ENCODE peak calls at places on chromosome 17, in five cellular contexts. X, O, L, F and M are unnamed samples.

GRCh38 chr17:32584792-32585191 is 98.0 kb downstream of the CDK5R1 start:
- DNase-seq in X (no peak), O (no peak), L (no peak), F (no peak), M (no peak)

GRCh38 chr17:10843806-10844205 is 5.9 kb upstream of the PIRT start:
- DNase-seq in O (no peak), X (no peak), F (no peak), L (peak), M (no peak)

GRCh38 chr17:47423406-47424295 is 99.9 kb downstream of the EFCAB13 start:
- DNase-seq in X (no peak), L (no peak), O (peak), F (no peak), M (no peak)

GRCh38 chr17:29929006-29929543 is 953 bp downstream of the SSH2 start:
- DNase-seq in X (peak), O (no peak), F (no peak), L (peak), M (no peak)

GRCh38 chr17:3838206-3838605 is 7.8 kb downstream of the NCBP3 start:
- DNase-seq in F (no peak), X (no peak), L (no peak), O (no peak), M (no peak)

GRCh38 chr17:47966079-47966519 is 4.8 kb upstream of the CDK5RAP3 start:
- DNase-seq in F (no peak), L (no peak), X (no peak), O (no peak), M (no peak)

GRCh38 chr17:44063704-44064639 is 2.5 kb downstream of the LSM12 start:
- DNase-seq in O (no peak), L (no peak), F (no peak), X (no peak), M (no peak)

GRCh38 chr17:76997981-76998531 is 129.9 kb downstream of the MGAT5B start:
- DNase-seq in X (no peak), F (peak), O (no peak), L (no peak), M (no peak)

GRCh38 chr17:78360371-78361226 is 722 bp upstream of the SOCS3 start:
- DNase-seq in L (peak), F (peak), X (peak), O (peak), M (peak)

GRCh38 chr17:32258383-32259121 is 7.1 kb upstream of the RHBDL3 start:
- DNase-seq in F (no peak), L (no peak), O (no peak), X (no peak), M (no peak)

GRCh38 chr17:27489045-27489715 is 32.9 kb downstream of the KSR1 start:
- DNase-seq in O (peak), X (peak), F (no peak), L (no peak), M (no peak)

GRCh38 chr17:80123791-80124190 is 22.4 kb downstream of the GAA start:
- DNase-seq in X (peak), L (no peak), O (no peak), F (no peak), M (no peak)

GRCh38 chr17:78294776-78295175 is 63.3 kb downstream of the TMEM235 start:
- DNase-seq in F (no peak), X (no peak), O (no peak), L (peak), M (no peak)

GRCh38 chr17:69030145-69030544 is 30.6 kb downstream of the ABCA9 start:
- DNase-seq in F (no peak), X (no peak), L (peak), O (no peak), M (no peak)

GRCh38 chr17:80212962-80213650 is 7.0 kb downstream of the SGSH start:
- DNase-seq in O (peak), L (no peak), F (no peak), X (no peak), M (no peak)

GRCh38 chr17:48643697-48644012 is 17.5 kb upstream of the HOXB9 start:
- DNase-seq in L (no peak), F (no peak), X (no peak), O (no peak), M (no peak)

GRCh38 chr17:8421571-8421970 is 14.1 kb upstream of the NDEL1 start:
- DNase-seq in O (no peak), X (no peak), L (no peak), F (no peak), M (no peak)

GRCh38 chr17:41917957-41918391 is 777 bp downstream of the ACLY start:
- DNase-seq in X (peak), O (peak), L (peak), F (peak), M (no peak)

GRCh38 chr17:59361916-59362810 is 30.7 kb downstream of the YPEL2 start:
- DNase-seq in F (peak), X (no peak), L (peak), O (no peak), M (peak)

GRCh38 chr17:51731941-51732722 is 426.4 kb downstream of the CA10 start:
- DNase-seq in F (no peak), O (no peak), X (no peak), L (no peak), M (no peak)

GRCh38 chr17:73645050-73645871 is 1.0 kb upstream of the SDK2 start:
- DNase-seq in X (no peak), F (peak), L (no peak), O (peak), M (no peak)

GRCh38 chr17:69236464-69236863 is 7.8 kb upstream of the ABCA10 start:
- DNase-seq in L (no peak), X (no peak), O (no peak), F (no peak), M (no peak)

GRCh38 chr17:70608193-70608592 is 438.9 kb downstream of the KCNJ2 start:
- DNase-seq in L (no peak), F (no peak), X (no peak), O (no peak), M (no peak)

GRCh38 chr17:16419929-16420271 is 4.5 kb downstream of the TRPV2 start:
- DNase-seq in F (peak), L (peak), O (no peak), X (no peak), M (peak)

GRCh38 chr17:27544350-27545131 is 86.4 kb upstream of the LGALS9 start:
- DNase-seq in X (no peak), L (no peak), O (no peak), F (no peak), M (no peak)

GRCh38 chr17:61362396-61362795 is 37.2 kb upstream of the TBX2 start:
- DNase-seq in O (no peak), F (no peak), L (no peak), X (no peak), M (no peak)

GRCh38 chr17:40107266-40107980 is 7.0 kb upstream of the NR1D1 start:
- DNase-seq in L (no peak), O (no peak), X (peak), F (no peak), M (no peak)

GRCh38 chr17:55818451-55819375 is 67.9 kb downstream of the PCTP start:
- DNase-seq in F (no peak), X (no peak), O (no peak), L (no peak), M (no peak)

GRCh38 chr17:17748179-17748578 is 66.9 kb downstream of the RAI1 start:
- DNase-seq in F (no peak), L (no peak), O (no peak), X (no peak), M (no peak)
- TF ChIP-seq CTCF in F (no peak), L (peak), O (no peak), X (no peak), M (no peak)

GRCh38 chr17:28597606-28598383 is 1.0 kb downstream of the SPAG5 start:
- DNase-seq in O (no peak), X (no peak), F (no peak), L (no peak), M (no peak)

GRCh38 chr17:28599311-28600184 is 723 bp upstream of the SPAG5 start:
- DNase-seq in O (peak), F (peak), X (peak), L (peak), M (peak)

GRCh38 chr17:28598799-28599310 is at the start of gene SPAG5:
- DNase-seq in F (peak), O (peak), L (peak), X (peak), M (peak)

GRCh38 chr17:28598389-28598788 is 436 bp downstream of the SPAG5 start:
- DNase-seq in X (no peak), O (no peak), L (no peak), F (no peak), M (no peak)
- H3K27ac ChIP-seq in X (no peak), O (no peak), L (peak), F (peak), M (no peak)

DNA sequence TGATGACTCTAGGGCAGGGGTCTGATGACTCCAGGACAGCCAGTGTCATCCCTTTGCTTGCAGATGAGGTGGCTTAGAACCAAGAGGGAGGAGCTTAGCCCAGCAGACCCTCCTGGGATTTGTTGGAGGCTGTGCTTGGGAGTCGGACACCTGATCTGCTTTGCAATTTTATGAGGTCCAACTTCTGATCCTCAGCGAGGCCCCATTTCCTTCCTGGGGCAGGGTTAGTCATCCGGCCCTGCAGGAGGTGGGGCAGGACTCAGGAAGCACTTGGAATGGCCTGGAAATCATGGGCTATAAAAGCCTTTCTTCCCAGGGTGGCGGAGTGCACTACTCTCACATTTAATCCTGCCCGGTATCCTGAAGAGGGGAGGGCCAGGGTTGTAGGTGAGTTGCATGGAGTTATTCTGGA is 168.5 kb downstream of the MSI2 start:
- DNase-seq in L (peak), F (no peak), O (peak), X (no peak), M (no peak)
- H3K4me3 ChIP-seq in L (no peak), F (no peak), O (no peak), X (no peak), M (no peak)

GRCh38 chr17:57808882-57809281 is 41.0 kb downstream of the MRPS23 start:
- DNase-seq in X (no peak), F (no peak), O (no peak), L (no peak), M (no peak)

GRCh38 chr17:57806083-57806830 is 43.6 kb downstream of the MRPS23 start:
- DNase-seq in L (no peak), F (no peak), X (no peak), O (no peak), M (no peak)

GRCh38 chr17:57811633-57812280 is 38.1 kb downstream of the MRPS23 start:
- DNase-seq in O (no peak), F (no peak), L (no peak), X (no peak), M (no peak)

GRCh38 chr17:57809879-57810278 is 40.0 kb downstream of the MRPS23 start:
- DNase-seq in O (no peak), L (no peak), X (no peak), F (no peak), M (no peak)

DNA sequence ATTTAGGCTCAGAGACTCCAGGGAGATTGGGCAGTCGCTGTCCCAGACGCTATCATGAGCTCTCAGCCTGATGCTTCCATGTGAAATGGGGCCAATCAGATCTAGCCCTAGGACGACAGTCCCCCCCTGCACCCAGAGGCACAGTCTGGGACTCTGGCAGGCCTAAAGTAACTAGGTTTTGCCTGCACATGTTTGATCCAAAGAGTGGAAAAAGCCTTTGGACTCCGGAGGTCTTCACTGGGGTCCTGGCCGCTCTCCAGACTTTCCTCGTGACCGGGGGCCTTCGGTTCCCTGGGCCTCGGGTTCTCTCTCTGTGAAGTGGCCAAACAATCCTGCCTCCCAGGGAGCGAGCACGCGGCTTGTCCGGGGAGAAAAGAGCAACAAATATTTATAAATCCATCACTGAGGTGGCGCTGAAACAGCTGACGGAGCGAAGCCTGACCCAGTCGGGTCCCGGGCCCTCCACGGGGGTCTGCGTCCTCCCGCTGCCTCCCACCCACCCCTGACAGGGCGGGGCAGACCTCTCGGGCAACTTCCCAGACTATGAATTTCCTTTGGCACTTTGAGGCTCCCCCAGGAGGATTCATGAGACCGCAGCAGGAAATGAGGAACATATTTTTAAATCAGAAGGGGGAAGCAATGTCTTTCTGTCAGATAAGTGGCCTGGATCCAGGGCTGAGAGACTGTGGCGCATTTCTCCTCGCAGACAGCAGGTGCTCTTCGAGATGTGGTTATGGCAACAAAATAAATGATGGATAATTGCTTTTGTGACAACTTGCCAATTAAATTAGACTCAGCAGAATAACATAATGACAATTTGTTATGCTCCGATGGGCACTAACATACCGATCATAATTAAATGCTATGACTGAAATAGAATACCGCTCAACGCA is 38.9 kb downstream of the MRPS23 start:
- DNase-seq in O (no peak), L (peak), X (no peak), F (no peak), M (no peak)
- TF ChIP-seq CTCF in O (no peak), L (no peak), X (no peak), F (no peak), M (no peak)